ENCODE peak calls at places on chromosomes 3 and 15, in eight cellular contexts. One of them, this sample, is unnamed.

GRCh38 chr3:37906734-37907282 is 45.1 kb downstream of the CTDSPL start:
- DNase-seq in type B pancreatic cell: no peak
- DNase-seq in suprapubic skin: no peak
- DNase-seq in MCF 10A: no peak
- DNase-seq in GM04503: no peak
- DNase-seq in NCI-H1105: no peak
- DNase-seq in left colon: no peak
- DNase-seq in activated CD4-positive, alpha-beta T cell treated with anti-CD3 and anti-CD28 coated beads for 4 hours: no peak
- DNase-seq in this sample: no peak

GRCh38 chr3:12963184-12963868 is 109.9 kb downstream of the IQSEC1 start:
- DNase-seq in MCF 10A: no peak
- DNase-seq in suprapubic skin: no peak
- DNase-seq in activated CD4-positive, alpha-beta T cell treated with anti-CD3 and anti-CD28 coated beads for 4 hours: no peak
- DNase-seq in GM04503: no peak
- DNase-seq in NCI-H1105: no peak
- DNase-seq in type B pancreatic cell: no peak
- DNase-seq in left colon: no peak
- DNase-seq in this sample: no peak

GRCh38 chr15:41022487-41023090 is 69.3 kb downstream of the CHAC1 start:
- DNase-seq in activated CD4-positive, alpha-beta T cell treated with anti-CD3 and anti-CD28 coated beads for 4 hours: peak; percentile 29
- DNase-seq in NCI-H1105: no peak
- DNase-seq in MCF 10A: peak; percentile 48
- DNase-seq in GM04503: no peak
- DNase-seq in type B pancreatic cell: no peak
- DNase-seq in left colon: peak; percentile 25
- DNase-seq in suprapubic skin: no peak
- DNase-seq in this sample: peak; percentile 16

GRCh38 chr3:67458406-67458805 is 196.0 kb downstream of the SUCLG2 start:
- DNase-seq in activated CD4-positive, alpha-beta T cell treated with anti-CD3 and anti-CD28 coated beads for 4 hours: no peak
- DNase-seq in left colon: no peak
- DNase-seq in suprapubic skin: no peak
- DNase-seq in GM04503: no peak
- DNase-seq in MCF 10A: no peak
- DNase-seq in type B pancreatic cell: no peak
- DNase-seq in NCI-H1105: no peak
- DNase-seq in this sample: no peak

GRCh38 chr3:90016492-90017065 is 909.2 kb downstream of the EPHA3 start:
- DNase-seq in GM04503: no peak
- DNase-seq in NCI-H1105: no peak
- DNase-seq in left colon: no peak
- DNase-seq in type B pancreatic cell: no peak
- DNase-seq in suprapubic skin: no peak
- DNase-seq in MCF 10A: no peak
- DNase-seq in activated CD4-positive, alpha-beta T cell treated with anti-CD3 and anti-CD28 coated beads for 4 hours: no peak
- DNase-seq in this sample: no peak

GRCh38 chr15:28082891-28083688 is 16.0 kb downstream of the OCA2 start:
- DNase-seq in NCI-H1105: no peak
- DNase-seq in left colon: peak; percentile 43
- DNase-seq in MCF 10A: no peak
- DNase-seq in activated CD4-positive, alpha-beta T cell treated with anti-CD3 and anti-CD28 coated beads for 4 hours: no peak
- DNase-seq in suprapubic skin: no peak
- DNase-seq in GM04503: no peak
- DNase-seq in type B pancreatic cell: no peak
- DNase-seq in this sample: no peak

GRCh38 chr3:37262816-37263393 is 88.5 kb upstream of the LRRFIP2 start:
- DNase-seq in MCF 10A: no peak
- DNase-seq in suprapubic skin: no peak
- DNase-seq in activated CD4-positive, alpha-beta T cell treated with anti-CD3 and anti-CD28 coated beads for 4 hours: no peak
- DNase-seq in NCI-H1105: no peak
- DNase-seq in GM04503: no peak
- DNase-seq in type B pancreatic cell: no peak
- DNase-seq in left colon: no peak
- DNase-seq in this sample: no peak

GRCh38 chr15:74381481-74381880 is 14.0 kb upstream of the CYP11A1 start:
- DNase-seq in left colon: no peak
- DNase-seq in type B pancreatic cell: no peak
- DNase-seq in MCF 10A: no peak
- DNase-seq in activated CD4-positive, alpha-beta T cell treated with anti-CD3 and anti-CD28 coated beads for 4 hours: no peak
- DNase-seq in NCI-H1105: no peak
- DNase-seq in suprapubic skin: peak; percentile 30
- DNase-seq in GM04503: no peak
- DNase-seq in this sample: no peak

GRCh38 chr3:187925326-187925725 is 180.1 kb upstream of the BCL6 start:
- DNase-seq in MCF 10A: no peak
- DNase-seq in type B pancreatic cell: no peak
- DNase-seq in left colon: no peak
- DNase-seq in activated CD4-positive, alpha-beta T cell treated with anti-CD3 and anti-CD28 coated beads for 4 hours: no peak
- DNase-seq in GM04503: no peak
- DNase-seq in NCI-H1105: no peak
- DNase-seq in suprapubic skin: no peak
- DNase-seq in this sample: no peak

GRCh38 chr15:74201656-74202420 is 749 bp downstream of the STRA6 start:
- DNase-seq in GM04503: no peak
- DNase-seq in suprapubic skin: no peak
- DNase-seq in left colon: no peak
- DNase-seq in type B pancreatic cell: no peak
- DNase-seq in MCF 10A: peak; percentile 88
- DNase-seq in activated CD4-positive, alpha-beta T cell treated with anti-CD3 and anti-CD28 coated beads for 4 hours: no peak
- DNase-seq in NCI-H1105: no peak
- DNase-seq in this sample: no peak

GRCh38 chr3:53996153-53996861 is 104.6 kb upstream of the SELENOK start:
- DNase-seq in MCF 10A: peak; percentile 22
- DNase-seq in left colon: peak; percentile 14
- DNase-seq in NCI-H1105: no peak
- DNase-seq in type B pancreatic cell: no peak
- DNase-seq in suprapubic skin: no peak
- DNase-seq in activated CD4-positive, alpha-beta T cell treated with anti-CD3 and anti-CD28 coated beads for 4 hours: no peak
- DNase-seq in GM04503: no peak
- DNase-seq in this sample: no peak

GRCh38 chr3:40780341-40780800 is 255.6 kb downstream of the ZNF621 start:
- DNase-seq in MCF 10A: no peak
- DNase-seq in suprapubic skin: peak; percentile 87
- DNase-seq in activated CD4-positive, alpha-beta T cell treated with anti-CD3 and anti-CD28 coated beads for 4 hours: no peak
- DNase-seq in type B pancreatic cell: no peak
- DNase-seq in left colon: peak; percentile 26
- DNase-seq in NCI-H1105: peak; percentile 14
- DNase-seq in GM04503: no peak
- DNase-seq in this sample: peak; percentile 76

GRCh38 chr15:101028772-101029438 is 109.7 kb downstream of the LRRK1 start:
- DNase-seq in GM04503: no peak
- DNase-seq in activated CD4-positive, alpha-beta T cell treated with anti-CD3 and anti-CD28 coated beads for 4 hours: no peak
- DNase-seq in left colon: no peak
- DNase-seq in NCI-H1105: no peak
- DNase-seq in type B pancreatic cell: peak; percentile 49
- DNase-seq in suprapubic skin: peak; percentile 43
- DNase-seq in MCF 10A: no peak
- DNase-seq in this sample: no peak

GRCh38 chr3:44883999-44884431 is 9.6 kb downstream of the TGM4 start:
- DNase-seq in GM04503: peak; percentile 91
- DNase-seq in suprapubic skin: no peak
- DNase-seq in NCI-H1105: no peak
- DNase-seq in MCF 10A: peak; percentile 96
- DNase-seq in left colon: no peak
- DNase-seq in type B pancreatic cell: no peak
- DNase-seq in activated CD4-positive, alpha-beta T cell treated with anti-CD3 and anti-CD28 coated beads for 4 hours: no peak
- DNase-seq in this sample: no peak

GRCh38 chr3:124995460-124995994 is 60.3 kb downstream of the HEG1 start:
- DNase-seq in type B pancreatic cell: no peak
- DNase-seq in NCI-H1105: peak; percentile 45
- DNase-seq in MCF 10A: peak; percentile 62
- DNase-seq in suprapubic skin: no peak
- DNase-seq in left colon: peak; percentile 61
- DNase-seq in activated CD4-positive, alpha-beta T cell treated with anti-CD3 and anti-CD28 coated beads for 4 hours: peak; percentile 41
- DNase-seq in GM04503: no peak
- DNase-seq in this sample: peak; percentile 58

GRCh38 chr15:75749820-75750219 is 37.2 kb upstream of the CSPG4 start:
- DNase-seq in GM04503: no peak
- DNase-seq in type B pancreatic cell: no peak
- DNase-seq in suprapubic skin: peak; percentile 37
- DNase-seq in activated CD4-positive, alpha-beta T cell treated with anti-CD3 and anti-CD28 coated beads for 4 hours: no peak
- DNase-seq in NCI-H1105: no peak
- DNase-seq in left colon: no peak
- DNase-seq in MCF 10A: no peak
- DNase-seq in this sample: no peak

GRCh38 chr3:13275376-13276005 is 144.6 kb downstream of the NUP210 start:
- DNase-seq in suprapubic skin: no peak
- DNase-seq in MCF 10A: no peak
- DNase-seq in type B pancreatic cell: no peak
- DNase-seq in left colon: no peak
- DNase-seq in GM04503: no peak
- DNase-seq in activated CD4-positive, alpha-beta T cell treated with anti-CD3 and anti-CD28 coated beads for 4 hours: no peak
- DNase-seq in NCI-H1105: no peak
- DNase-seq in this sample: no peak

GRCh38 chr15:28098766-28099554 is at the start of gene OCA2:
- DNase-seq in activated CD4-positive, alpha-beta T cell treated with anti-CD3 and anti-CD28 coated beads for 4 hours: peak; percentile 62
- DNase-seq in NCI-H1105: no peak
- DNase-seq in suprapubic skin: no peak
- DNase-seq in left colon: peak; percentile 67
- DNase-seq in GM04503: peak; percentile 17
- DNase-seq in type B pancreatic cell: peak; percentile 86
- DNase-seq in MCF 10A: no peak
- DNase-seq in this sample: peak; percentile 56

GRCh38 chr3:111333642-111334041 is 208.4 kb upstream of the CD96 start:
- DNase-seq in type B pancreatic cell: no peak
- DNase-seq in GM04503: no peak
- DNase-seq in activated CD4-positive, alpha-beta T cell treated with anti-CD3 and anti-CD28 coated beads for 4 hours: no peak
- DNase-seq in suprapubic skin: no peak
- DNase-seq in MCF 10A: peak; percentile 6
- DNase-seq in NCI-H1105: no peak
- DNase-seq in left colon: no peak
- DNase-seq in this sample: no peak

This sample was measured in NCI-H1092 treated with DMSO at 0.1 percent for 48 hours.